ENCODE peak calls at places on chromosomes 1 and 21, in eight cellular contexts. F, K, B, U, A, M, X and O are unnamed samples.

GRCh38 chr1:228210076-228210651 is 2.3 kb downstream of the OBSCN start:
- DNase-seq in M (no peak), A (no peak), U (no peak), K (no peak), F (peak; percentile 68), B (peak; percentile 9), X (no peak), O (peak; percentile 45)

GRCh38 chr1:59393211-59394180 is 96.6 kb downstream of the FGGY start:
- DNase-seq in U (peak; percentile 75), B (peak; percentile 77), M (peak; percentile 87), K (peak; percentile 46), A (no peak), F (peak; percentile 12), X (no peak), O (peak; percentile 62)

GRCh38 chr21:20260124-20260523 is 738.1 kb upstream of the NCAM2 start:
- DNase-seq in F (no peak), U (no peak), K (no peak), M (no peak), X (no peak), B (no peak), A (no peak), O (no peak)

GRCh38 chr1:222955964-222956363 is 141.1 kb downstream of the DISP1 start:
- DNase-seq in B (no peak), A (no peak), M (no peak), X (no peak), F (no peak), K (no peak), U (no peak), O (no peak)

GRCh38 chr1:33061827-33062226 is 19.1 kb upstream of the AZIN2 start:
- DNase-seq in K (no peak), F (no peak), A (no peak), B (no peak), M (no peak), X (no peak), U (no peak), O (no peak)

GRCh38 chr1:21586222-21586621 is 77.0 kb downstream of the ALPL start:
- DNase-seq in X (no peak), B (no peak), M (no peak), F (no peak), A (no peak), U (no peak), K (no peak), O (no peak)

GRCh38 chr1:226738421-226738994 is 574 bp downstream of the ITPKB start:
- DNase-seq in F (peak; percentile 46), B (no peak), M (peak; percentile 26), X (peak; percentile 91), A (peak; percentile 59), U (peak; percentile 48), K (no peak), O (no peak)

GRCh38 chr1:203175237-203176181 is at the start of gene MYBPH:
- DNase-seq in U (no peak), A (no peak), K (no peak), M (peak; percentile 54), F (no peak), B (no peak), X (peak; percentile 74), O (no peak)

GRCh38 chr1:36699113-36699512 is 216.4 kb upstream of the CSF3R start:
- DNase-seq in U (no peak), B (no peak), F (no peak), A (no peak), M (no peak), K (no peak), X (no peak), O (no peak)

GRCh38 chr1:2966940-2967725 is 54.1 kb upstream of the ACTRT2 start:
- DNase-seq in U (no peak), M (peak; percentile 37), F (no peak), A (no peak), B (no peak), K (peak; percentile 55), X (peak; percentile 64), O (no peak)

GRCh38 chr21:46097826-46098286 is at the start of gene COL6A2:
- DNase-seq in M (peak; percentile 31), F (no peak), X (peak; percentile 83), A (peak; percentile 64), K (no peak), U (no peak), B (peak; percentile 59), O (no peak)

GRCh38 chr1:111729271-111729921 is 9.8 kb downstream of the INKA2 start:
- DNase-seq in A (no peak), M (no peak), F (no peak), K (no peak), B (no peak), X (no peak), U (no peak), O (no peak)